ENCODE peak calls at places on chromosome 3, in nine cellular contexts. One of them, this sample, is unnamed.
A peak's percentile ranks its signal among the peaks of the same experiment; 100 is the strongest.

GRCh38 chr3:37024820-37025405 is 31.6 kb downstream of the MLH1 start:
- DNase-seq in cardiac septum: no peak
- DNase-seq in heart left ventricle: no peak
- DNase-seq in iris pigment epithelial cell: no peak
- DNase-seq in NCI-H1694 treated with DMSO at 0.1 percent for 48 hours: no peak
- DNase-seq in foreskin fibroblast: no peak
- DNase-seq in ACHN: no peak
- DNase-seq in kidney epithelial cell: no peak
- DNase-seq in NCI-H460: no peak
- DNase-seq in this sample: peak; percentile 78

GRCh38 chr3:31880482-31881078 is 100.5 kb downstream of the OSBPL10 start:
- DNase-seq in cardiac septum: no peak
- DNase-seq in heart left ventricle: no peak
- DNase-seq in iris pigment epithelial cell: no peak
- DNase-seq in NCI-H1694 treated with DMSO at 0.1 percent for 48 hours: no peak
- DNase-seq in foreskin fibroblast: no peak
- DNase-seq in ACHN: no peak
- DNase-seq in kidney epithelial cell: no peak
- DNase-seq in NCI-H460: no peak
- DNase-seq in this sample: no peak

GRCh38 chr3:171458857-171459129 is 1.4 kb downstream of the TNIK start:
- DNase-seq in cardiac septum: no peak
- DNase-seq in heart left ventricle: no peak
- DNase-seq in iris pigment epithelial cell: no peak
- DNase-seq in NCI-H1694 treated with DMSO at 0.1 percent for 48 hours: no peak
- DNase-seq in foreskin fibroblast: no peak
- DNase-seq in ACHN: no peak
- DNase-seq in kidney epithelial cell: no peak
- DNase-seq in NCI-H460: no peak
- DNase-seq in this sample: no peak

GRCh38 chr3:160641675-160642330 is 35.2 kb upstream of the ARL14 start:
- DNase-seq in cardiac septum: no peak
- DNase-seq in heart left ventricle: no peak
- DNase-seq in iris pigment epithelial cell: peak; percentile 30
- DNase-seq in NCI-H1694 treated with DMSO at 0.1 percent for 48 hours: no peak
- DNase-seq in foreskin fibroblast: peak; percentile 54
- DNase-seq in ACHN: no peak
- DNase-seq in kidney epithelial cell: peak; percentile 35
- DNase-seq in NCI-H460: no peak
- DNase-seq in this sample: no peak

GRCh38 chr3:159775372-159775961 is 213.2 kb upstream of the IL12A start:
- DNase-seq in cardiac septum: no peak
- DNase-seq in heart left ventricle: peak; percentile 58
- DNase-seq in iris pigment epithelial cell: peak; percentile 82
- DNase-seq in NCI-H1694 treated with DMSO at 0.1 percent for 48 hours: no peak
- DNase-seq in foreskin fibroblast: peak; percentile 72
- DNase-seq in ACHN: no peak
- DNase-seq in kidney epithelial cell: no peak
- DNase-seq in NCI-H460: no peak
- DNase-seq in this sample: no peak

GRCh38 chr3:101479022-101479421 is 34.0 kb downstream of the SENP7 start:
- DNase-seq in cardiac septum: no peak
- DNase-seq in heart left ventricle: no peak
- DNase-seq in iris pigment epithelial cell: no peak
- DNase-seq in NCI-H1694 treated with DMSO at 0.1 percent for 48 hours: no peak
- DNase-seq in foreskin fibroblast: no peak
- DNase-seq in ACHN: no peak
- DNase-seq in kidney epithelial cell: no peak
- DNase-seq in NCI-H460: no peak
- DNase-seq in this sample: no peak

GRCh38 chr3:29955413-29955812 is 651.0 kb upstream of the TGFBR2 start:
- DNase-seq in cardiac septum: no peak
- DNase-seq in heart left ventricle: no peak
- DNase-seq in iris pigment epithelial cell: no peak
- DNase-seq in NCI-H1694 treated with DMSO at 0.1 percent for 48 hours: no peak
- DNase-seq in foreskin fibroblast: no peak
- DNase-seq in ACHN: no peak
- DNase-seq in kidney epithelial cell: no peak
- DNase-seq in NCI-H460: no peak
- DNase-seq in this sample: no peak

GRCh38 chr3:98731138-98731537 is 32.0 kb upstream of the ST3GAL6 start:
- DNase-seq in cardiac septum: no peak
- DNase-seq in heart left ventricle: no peak
- DNase-seq in iris pigment epithelial cell: no peak
- DNase-seq in NCI-H1694 treated with DMSO at 0.1 percent for 48 hours: no peak
- DNase-seq in foreskin fibroblast: no peak
- DNase-seq in ACHN: no peak
- DNase-seq in kidney epithelial cell: no peak
- DNase-seq in NCI-H460: no peak
- DNase-seq in this sample: no peak

GRCh38 chr3:116392291-116392690 is 53.0 kb downstream of the LSAMP start:
- DNase-seq in cardiac septum: no peak
- DNase-seq in heart left ventricle: no peak
- DNase-seq in iris pigment epithelial cell: no peak
- DNase-seq in NCI-H1694 treated with DMSO at 0.1 percent for 48 hours: no peak
- DNase-seq in foreskin fibroblast: no peak
- DNase-seq in ACHN: no peak
- DNase-seq in kidney epithelial cell: no peak
- DNase-seq in NCI-H460: no peak
- DNase-seq in this sample: no peak

GRCh38 chr3:174791161-174791560 is 68.0 kb upstream of the NAALADL2 start:
- DNase-seq in cardiac septum: no peak
- DNase-seq in heart left ventricle: no peak
- DNase-seq in iris pigment epithelial cell: no peak
- DNase-seq in NCI-H1694 treated with DMSO at 0.1 percent for 48 hours: no peak
- DNase-seq in foreskin fibroblast: no peak
- DNase-seq in ACHN: no peak
- DNase-seq in kidney epithelial cell: no peak
- DNase-seq in NCI-H460: no peak
- DNase-seq in this sample: no peak

GRCh38 chr3:50486219-50486888 is 17.1 kb downstream of the CACNA2D2 start:
- DNase-seq in cardiac septum: no peak
- DNase-seq in heart left ventricle: no peak
- DNase-seq in iris pigment epithelial cell: peak; percentile 16
- DNase-seq in NCI-H1694 treated with DMSO at 0.1 percent for 48 hours: no peak
- DNase-seq in foreskin fibroblast: no peak
- DNase-seq in ACHN: no peak
- DNase-seq in kidney epithelial cell: peak; percentile 1
- DNase-seq in NCI-H460: no peak
- DNase-seq in this sample: no peak

GRCh38 chr3:187958432-187959003 is 195.4 kb upstream of the LPP start:
- DNase-seq in cardiac septum: no peak
- DNase-seq in heart left ventricle: no peak
- DNase-seq in iris pigment epithelial cell: no peak
- DNase-seq in NCI-H1694 treated with DMSO at 0.1 percent for 48 hours: no peak
- DNase-seq in foreskin fibroblast: no peak
- DNase-seq in ACHN: no peak
- DNase-seq in kidney epithelial cell: no peak
- DNase-seq in NCI-H460: no peak
- DNase-seq in this sample: peak; percentile 57

GRCh38 chr3:34001022-34001421 is 202.6 kb downstream of the PDCD6IP start:
- DNase-seq in cardiac septum: no peak
- DNase-seq in heart left ventricle: no peak
- DNase-seq in iris pigment epithelial cell: no peak
- DNase-seq in NCI-H1694 treated with DMSO at 0.1 percent for 48 hours: no peak
- DNase-seq in foreskin fibroblast: no peak
- DNase-seq in ACHN: no peak
- DNase-seq in kidney epithelial cell: no peak
- DNase-seq in NCI-H460: no peak
- DNase-seq in this sample: no peak

GRCh38 chr3:140163159-140163763 is 228.3 kb downstream of the CLSTN2 start:
- DNase-seq in cardiac septum: no peak
- DNase-seq in heart left ventricle: no peak
- DNase-seq in iris pigment epithelial cell: no peak
- DNase-seq in NCI-H1694 treated with DMSO at 0.1 percent for 48 hours: no peak
- DNase-seq in foreskin fibroblast: no peak
- DNase-seq in ACHN: no peak
- DNase-seq in kidney epithelial cell: no peak
- DNase-seq in NCI-H460: no peak
- DNase-seq in this sample: no peak

GRCh38 chr3:193831495-193832455 is 238.8 kb downstream of the OPA1 start:
- DNase-seq in cardiac septum: no peak
- DNase-seq in heart left ventricle: no peak
- DNase-seq in iris pigment epithelial cell: peak; percentile 26
- DNase-seq in NCI-H1694 treated with DMSO at 0.1 percent for 48 hours: no peak
- DNase-seq in foreskin fibroblast: no peak
- DNase-seq in ACHN: peak; percentile 52
- DNase-seq in kidney epithelial cell: peak; percentile 77
- DNase-seq in NCI-H460: no peak
- DNase-seq in this sample: no peak

GRCh38 chr3:15629860-15630597 is 28.5 kb downstream of the BTD start:
- DNase-seq in cardiac septum: no peak
- DNase-seq in heart left ventricle: peak; percentile 57
- DNase-seq in iris pigment epithelial cell: peak; percentile 90
- DNase-seq in NCI-H1694 treated with DMSO at 0.1 percent for 48 hours: peak; percentile 4
- DNase-seq in foreskin fibroblast: peak; percentile 82
- DNase-seq in ACHN: peak; percentile 85
- DNase-seq in kidney epithelial cell: peak; percentile 52
- DNase-seq in NCI-H460: peak; percentile 86
- DNase-seq in this sample: peak; percentile 25

GRCh38 chr3:13088020-13089006 is 15.1 kb upstream of the IQSEC1 start:
- DNase-seq in cardiac septum: no peak
- DNase-seq in heart left ventricle: no peak
- DNase-seq in iris pigment epithelial cell: no peak
- DNase-seq in NCI-H1694 treated with DMSO at 0.1 percent for 48 hours: no peak
- DNase-seq in foreskin fibroblast: no peak
- DNase-seq in ACHN: no peak
- DNase-seq in kidney epithelial cell: no peak
- DNase-seq in NCI-H460: no peak
- DNase-seq in this sample: no peak

GRCh38 chr3:56988874-56989433 is 71.5 kb upstream of the SPATA12 start:
- DNase-seq in cardiac septum: peak; percentile 85
- DNase-seq in heart left ventricle: peak; percentile 83
- DNase-seq in iris pigment epithelial cell: peak; percentile 68
- DNase-seq in NCI-H1694 treated with DMSO at 0.1 percent for 48 hours: peak; percentile 91
- DNase-seq in foreskin fibroblast: peak; percentile 57
- DNase-seq in ACHN: peak; percentile 68
- DNase-seq in kidney epithelial cell: peak; percentile 32
- DNase-seq in NCI-H460: peak; percentile 70
- DNase-seq in this sample: peak; percentile 48

GRCh38 chr3:184574552-184575430 is 13.2 kb downstream of the EPHB3 start:
- DNase-seq in cardiac septum: no peak
- DNase-seq in heart left ventricle: no peak
- DNase-seq in iris pigment epithelial cell: no peak
- DNase-seq in NCI-H1694 treated with DMSO at 0.1 percent for 48 hours: no peak
- DNase-seq in foreskin fibroblast: no peak
- DNase-seq in ACHN: no peak
- DNase-seq in kidney epithelial cell: no peak
- DNase-seq in NCI-H460: no peak
- DNase-seq in this sample: no peak

GRCh38 chr3:50264389-50264963 is 4.5 kb upstream of the SEMA3B start:
- DNase-seq in cardiac septum: peak; percentile 85
- DNase-seq in heart left ventricle: peak; percentile 87
- DNase-seq in iris pigment epithelial cell: peak; percentile 81
- DNase-seq in NCI-H1694 treated with DMSO at 0.1 percent for 48 hours: no peak
- DNase-seq in foreskin fibroblast: peak; percentile 84
- DNase-seq in ACHN: peak; percentile 92
- DNase-seq in kidney epithelial cell: peak; percentile 82
- DNase-seq in NCI-H460: no peak
- DNase-seq in this sample: no peak

GRCh38 chr3:149604125-149604851 is 53.5 kb downstream of the WWTR1 start:
- DNase-seq in cardiac septum: no peak
- DNase-seq in heart left ventricle: no peak
- DNase-seq in iris pigment epithelial cell: no peak
- DNase-seq in NCI-H1694 treated with DMSO at 0.1 percent for 48 hours: no peak
- DNase-seq in foreskin fibroblast: no peak
- DNase-seq in ACHN: no peak
- DNase-seq in kidney epithelial cell: no peak
- DNase-seq in NCI-H460: no peak
- DNase-seq in this sample: no peak

GRCh38 chr3:13792512-13793347 is 87.1 kb downstream of the WNT7A start:
- DNase-seq in cardiac septum: no peak
- DNase-seq in heart left ventricle: no peak
- DNase-seq in iris pigment epithelial cell: no peak
- DNase-seq in NCI-H1694 treated with DMSO at 0.1 percent for 48 hours: no peak
- DNase-seq in foreskin fibroblast: no peak
- DNase-seq in ACHN: no peak
- DNase-seq in kidney epithelial cell: no peak
- DNase-seq in NCI-H460: no peak
- DNase-seq in this sample: no peak

GRCh38 chr3:30401971-30402370 is 204.4 kb upstream of the TGFBR2 start:
- DNase-seq in cardiac septum: no peak
- DNase-seq in heart left ventricle: no peak
- DNase-seq in iris pigment epithelial cell: peak; percentile 56
- DNase-seq in NCI-H1694 treated with DMSO at 0.1 percent for 48 hours: no peak
- DNase-seq in foreskin fibroblast: peak; percentile 86
- DNase-seq in ACHN: no peak
- DNase-seq in kidney epithelial cell: peak; percentile 12
- DNase-seq in NCI-H460: no peak
- DNase-seq in this sample: no peak

GRCh38 chr3:144127700-144128099 is 156.1 kb downstream of the DIPK2A start:
- DNase-seq in cardiac septum: no peak
- DNase-seq in heart left ventricle: no peak
- DNase-seq in iris pigment epithelial cell: no peak
- DNase-seq in NCI-H1694 treated with DMSO at 0.1 percent for 48 hours: no peak
- DNase-seq in foreskin fibroblast: no peak
- DNase-seq in ACHN: no peak
- DNase-seq in kidney epithelial cell: no peak
- DNase-seq in NCI-H460: no peak
- DNase-seq in this sample: no peak

GRCh38 chr3:192915724-192916123 is 1.9 kb downstream of the MB21D2 start:
- DNase-seq in cardiac septum: no peak
- DNase-seq in heart left ventricle: no peak
- DNase-seq in iris pigment epithelial cell: peak; percentile 36
- DNase-seq in NCI-H1694 treated with DMSO at 0.1 percent for 48 hours: no peak
- DNase-seq in foreskin fibroblast: no peak
- DNase-seq in ACHN: no peak
- DNase-seq in kidney epithelial cell: no peak
- DNase-seq in NCI-H460: no peak
- DNase-seq in this sample: no peak

GRCh38 chr3:131794766-131795381 is 239.9 kb downstream of the CPNE4 start:
- DNase-seq in cardiac septum: no peak
- DNase-seq in heart left ventricle: peak; percentile 20
- DNase-seq in iris pigment epithelial cell: peak; percentile 64
- DNase-seq in NCI-H1694 treated with DMSO at 0.1 percent for 48 hours: peak; percentile 21
- DNase-seq in foreskin fibroblast: peak; percentile 48
- DNase-seq in ACHN: peak; percentile 48
- DNase-seq in kidney epithelial cell: peak; percentile 9
- DNase-seq in NCI-H460: peak; percentile 44
- DNase-seq in this sample: peak; percentile 20

GRCh38 chr3:161423911-161424522 is 52.7 kb upstream of the SPTSSB start:
- DNase-seq in cardiac septum: no peak
- DNase-seq in heart left ventricle: no peak
- DNase-seq in iris pigment epithelial cell: peak; percentile 25
- DNase-seq in NCI-H1694 treated with DMSO at 0.1 percent for 48 hours: peak; percentile 64
- DNase-seq in foreskin fibroblast: peak; percentile 14
- DNase-seq in ACHN: peak; percentile 32
- DNase-seq in kidney epithelial cell: no peak
- DNase-seq in NCI-H460: peak; percentile 41
- DNase-seq in this sample: no peak

GRCh38 chr3:58119221-58119620 is 91.6 kb downstream of the DNASE1L3 start:
- DNase-seq in cardiac septum: no peak
- DNase-seq in heart left ventricle: no peak
- DNase-seq in iris pigment epithelial cell: no peak
- DNase-seq in NCI-H1694 treated with DMSO at 0.1 percent for 48 hours: no peak
- DNase-seq in foreskin fibroblast: no peak
- DNase-seq in ACHN: no peak
- DNase-seq in kidney epithelial cell: no peak
- DNase-seq in NCI-H460: no peak
- DNase-seq in this sample: no peak

GRCh38 chr3:127050733-127051132 is 67.8 kb downstream of the PLXNA1 start:
- DNase-seq in cardiac septum: no peak
- DNase-seq in heart left ventricle: no peak
- DNase-seq in iris pigment epithelial cell: no peak
- DNase-seq in NCI-H1694 treated with DMSO at 0.1 percent for 48 hours: no peak
- DNase-seq in foreskin fibroblast: no peak
- DNase-seq in ACHN: no peak
- DNase-seq in kidney epithelial cell: no peak
- DNase-seq in NCI-H460: no peak
- DNase-seq in this sample: no peak

GRCh38 chr3:128316456-128316855 is 150.2 kb downstream of the DNAJB8 start:
- DNase-seq in cardiac septum: no peak
- DNase-seq in heart left ventricle: peak; percentile 13
- DNase-seq in iris pigment epithelial cell: no peak
- DNase-seq in NCI-H1694 treated with DMSO at 0.1 percent for 48 hours: no peak
- DNase-seq in foreskin fibroblast: no peak
- DNase-seq in ACHN: no peak
- DNase-seq in kidney epithelial cell: no peak
- DNase-seq in NCI-H460: no peak
- DNase-seq in this sample: peak; percentile 14

GRCh38 chr3:42749753-42750231 is 23.3 kb downstream of the CCDC13 start:
- DNase-seq in cardiac septum: peak; percentile 75
- DNase-seq in heart left ventricle: no peak
- DNase-seq in iris pigment epithelial cell: peak; percentile 28
- DNase-seq in NCI-H1694 treated with DMSO at 0.1 percent for 48 hours: peak; percentile 6
- DNase-seq in foreskin fibroblast: peak; percentile 28
- DNase-seq in ACHN: peak; percentile 12
- DNase-seq in kidney epithelial cell: no peak
- DNase-seq in NCI-H460: no peak
- DNase-seq in this sample: peak; percentile 68